ENCODE peak calls at places on chromosomes 13 and 19, in six cellular contexts. E, G, I, N, W and O are unnamed samples.

GRCh38 chr19:13172335-13173128 is 22.3 kb downstream of the IER2 start:
- DNase-seq in N (no peak), W (no peak), I (peak), E (peak), G (peak), O (peak)

GRCh38 chr19:3270908-3271307 is 46.4 kb downstream of the CELF5 start:
- DNase-seq in I (peak), E (peak), G (no peak), W (peak), N (no peak), O (peak)

GRCh38 chr19:35911173-35911572 is 3.1 kb upstream of the TYROBP start:
- DNase-seq in I (no peak), G (no peak), W (no peak), N (no peak), E (no peak), O (no peak)

GRCh38 chr19:46944918-46945628 is 74.6 kb upstream of the NPAS1 start:
- DNase-seq in I (no peak), E (peak), N (no peak), G (no peak), W (no peak), O (peak)

GRCh38 chr19:35220315-35220921 is 8.1 kb downstream of the FAM187B start:
- DNase-seq in W (no peak), N (no peak), I (peak), G (no peak), E (no peak), O (no peak)

GRCh38 chr13:112849500-112849899 is 119.5 kb upstream of the MCF2L start:
- DNase-seq in E (peak), N (no peak), W (peak), G (no peak), I (no peak), O (peak)

GRCh38 chr19:1149259-1150045 is 24.6 kb downstream of the SBNO2 start:
- DNase-seq in E (no peak), G (no peak), I (no peak), N (no peak), W (no peak), O (no peak)

GRCh38 chr19:29618871-29619270 is 12.8 kb downstream of the POP4 start:
- DNase-seq in I (no peak), G (no peak), W (no peak), N (no peak), E (no peak), O (no peak)

GRCh38 chr19:2138061-2138728 is 13.2 kb downstream of the AP3D1 start:
- DNase-seq in E (no peak), I (no peak), G (no peak), W (no peak), N (no peak), O (no peak)

GRCh38 chr19:39362682-39363657 is 20.7 kb downstream of the SAMD4B start:
- DNase-seq in I (no peak), E (peak), G (no peak), W (no peak), N (no peak), O (no peak)

GRCh38 chr13:46100191-46100877 is 4.5 kb downstream of the CPB2 start:
- DNase-seq in W (no peak), E (no peak), I (no peak), N (no peak), G (no peak), O (no peak)

GRCh38 chr19:53521373-53522202 is 16.4 kb upstream of the ZNF331 start:
- DNase-seq in E (no peak), N (no peak), G (no peak), I (no peak), W (no peak), O (no peak)

GRCh38 chr13:35978607-35979316 is 152.4 kb downstream of the DCLK1 start:
- DNase-seq in I (peak), E (peak), N (no peak), G (peak), W (peak), O (peak)

GRCh38 chr19:48854103-48854502 is 14.3 kb downstream of the PLEKHA4 start:
- DNase-seq in W (no peak), E (no peak), G (no peak), N (no peak), I (peak), O (no peak)

GRCh38 chr13:40777957-40778235 is 6.9 kb upstream of the MRPS31 start:
- DNase-seq in N (no peak), E (no peak), I (no peak), G (no peak), W (no peak), O (no peak)

GRCh38 chr13:59318320-59318930 is 845.3 kb downstream of the DIAPH3 start:
- DNase-seq in E (peak), N (peak), W (peak), I (peak), G (peak), O (peak)

GRCh38 chr19:54523403-54523802 is 20.8 kb downstream of the LAIR2 start:
- DNase-seq in G (no peak), N (peak), W (no peak), E (peak), I (no peak), O (no peak)

GRCh38 chr19:4183967-4184717 is 1.7 kb downstream of the ANKRD24 start:
- DNase-seq in N (no peak), W (no peak), E (no peak), I (no peak), G (no peak), O (no peak)

GRCh38 chr19:24166055-24166454 is 79.1 kb downstream of the ZNF254 start:
- DNase-seq in E (peak), N (no peak), I (no peak), W (no peak), G (no peak), O (no peak)

GRCh38 chr19:40284501-40285352 is at the start of gene AKT2:
- DNase-seq in I (peak), W (no peak), G (peak), N (peak), E (peak), O (peak)

DNA sequence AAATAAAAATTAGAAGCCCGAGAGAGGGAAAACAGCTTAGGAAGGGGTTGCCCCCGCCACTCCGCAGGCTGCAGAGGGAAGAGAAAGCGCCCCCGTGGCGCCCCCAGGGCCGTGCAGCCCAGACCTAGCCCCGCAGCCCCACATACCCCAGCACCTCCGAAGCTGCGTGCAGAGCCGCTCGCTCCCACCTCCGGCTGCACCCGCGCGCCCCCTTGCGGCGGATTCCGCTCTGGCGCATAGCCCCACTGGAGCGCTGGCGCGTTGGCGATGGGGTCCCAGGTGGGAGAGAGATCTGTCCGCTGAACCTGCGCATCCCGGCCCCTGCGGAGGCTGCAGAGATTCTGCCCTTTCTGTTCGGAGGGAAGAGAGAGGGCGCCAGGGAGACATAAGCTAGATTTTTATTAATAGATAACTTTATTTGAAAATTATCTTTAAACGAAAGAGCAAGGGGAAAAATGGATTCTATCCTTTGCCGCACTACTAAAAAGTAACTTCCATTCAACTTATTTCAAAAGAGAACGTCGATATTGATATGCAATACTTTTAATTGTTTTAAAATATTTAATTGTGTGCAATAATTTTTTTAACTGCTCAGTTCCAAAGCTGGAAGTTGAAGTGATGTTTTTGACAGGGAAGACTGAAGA is 11.7 kb upstream of the CLN5 start:
- DNase-seq in G (peak), I (peak), W (peak), E (peak), N (no peak), O (peak)
- TF ChIP-seq BHLHE40 in G (no peak), I (no peak), W (peak), E (no peak), N (peak), O (no peak)

GRCh38 chr19:33335446-33335845 is 33.1 kb upstream of the CEBPA start:
- DNase-seq in I (no peak), G (no peak), E (no peak), W (no peak), N (no peak), O (no peak)

GRCh38 chr19:33334271-33334670 is 31.9 kb upstream of the CEBPA start:
- DNase-seq in E (no peak), W (no peak), N (no peak), G (no peak), I (no peak), O (no peak)

GRCh38 chr19:33339750-33340029 is 33.8 kb upstream of the CEBPG start:
- DNase-seq in I (no peak), W (no peak), N (no peak), G (no peak), E (no peak), O (no peak)

GRCh38 chr19:33340991-33341390 is 32.5 kb upstream of the CEBPG start:
- DNase-seq in N (no peak), E (no peak), I (no peak), W (no peak), G (no peak), O (no peak)

GRCh38 chr19:33339016-33339749 is 34.3 kb upstream of the CEBPG start:
- DNase-seq in E (no peak), I (no peak), N (no peak), W (no peak), G (no peak), O (no peak)
- TF ChIP-seq BHLHE40 in E (no peak), I (no peak), N (no peak), W (no peak), G (no peak), O (no peak)

GRCh38 chr13:72953391-72953960 is 105.3 kb upstream of the KLF5 start:
- DNase-seq in W (no peak), E (no peak), I (no peak), G (no peak), N (no peak), O (no peak)
- TF ChIP-seq BHLHE40 in W (no peak), E (no peak), I (no peak), G (no peak), N (no peak), O (no peak)

DNA sequence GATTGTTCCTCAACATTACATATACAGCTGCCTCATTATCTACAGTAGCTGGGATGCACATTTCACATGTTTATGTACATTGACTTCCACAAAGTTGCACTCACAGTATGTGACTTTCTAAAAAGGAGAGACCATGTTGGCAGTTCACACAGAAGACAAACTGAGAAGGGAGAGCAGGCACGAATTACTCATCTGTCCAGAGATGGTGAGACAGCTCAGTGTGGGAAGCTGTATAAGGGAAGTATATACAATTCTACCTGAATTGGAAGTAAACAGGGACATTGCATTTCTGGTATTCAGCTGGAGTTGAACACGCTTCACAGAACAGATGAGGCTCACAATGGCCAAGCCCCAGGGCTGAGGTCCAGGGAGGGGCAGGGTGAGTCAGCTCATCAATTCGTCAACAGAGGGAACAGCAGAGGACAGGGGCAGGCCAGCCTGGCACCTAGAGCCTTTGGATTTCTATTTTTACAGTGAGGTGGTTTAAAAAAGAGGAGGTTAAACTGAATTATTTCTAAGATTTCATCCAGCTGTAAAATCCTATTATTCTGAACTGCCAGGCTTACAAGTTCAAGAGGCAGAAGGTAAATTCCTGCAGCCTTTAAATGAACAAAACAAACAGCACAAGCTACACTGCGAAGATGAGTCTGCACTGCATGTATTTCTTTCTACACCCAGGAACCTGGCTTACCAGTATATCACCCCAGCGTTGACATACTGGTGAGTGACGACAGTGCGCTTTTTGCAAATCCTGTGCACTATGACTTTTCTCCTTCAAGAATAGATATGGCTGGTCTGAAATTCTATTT is 9.8 kb downstream of the PARP4 start:
- DNase-seq in W (peak), I (no peak), N (no peak), G (peak), E (peak), O (no peak)
- TF ChIP-seq BHLHE40 in W (no peak), I (no peak), N (no peak), G (no peak), E (no peak), O (no peak)

DNA sequence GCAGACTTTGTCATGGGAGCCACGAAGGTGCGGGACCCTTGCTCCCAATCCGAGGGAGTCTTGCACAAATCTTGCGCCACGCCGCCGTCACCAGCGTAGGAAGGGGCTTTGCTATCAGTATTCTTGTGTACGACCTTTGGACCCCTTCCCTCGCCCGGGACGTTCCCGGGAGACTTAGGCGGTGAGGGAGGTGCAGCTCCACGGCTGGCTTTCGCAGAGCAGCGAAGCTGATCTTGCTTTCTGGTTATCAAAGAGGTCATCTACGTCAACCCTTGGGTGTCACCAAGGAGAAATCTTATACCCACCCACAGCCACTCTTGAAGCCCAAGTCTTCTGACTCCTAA is 583 bp downstream of the TECR start:
- DNase-seq in N (no peak), E (no peak), G (no peak), I (no peak), W (no peak), O (no peak)
- TF ChIP-seq BHLHE40 in N (no peak), E (no peak), G (no peak), I (no peak), W (no peak), O (no peak)

GRCh38 chr19:11091343-11092153 is 2.3 kb downstream of the LDLR start:
- DNase-seq in I (no peak), E (peak), G (peak), W (peak), N (no peak), O (no peak)
- TF ChIP-seq BHLHE40 in I (peak), E (peak), G (no peak), W (peak), N (no peak), O (no peak)

GRCh38 chr19:18780631-18781030 is 10.5 kb downstream of the COMP start:
- DNase-seq in N (no peak), G (no peak), W (no peak), E (no peak), I (no peak), O (no peak)
- TF ChIP-seq BHLHE40 in N (no peak), G (no peak), W (no peak), E (no peak), I (no peak), O (no peak)

GRCh38 chr19:21604941-21605548 is 99.6 kb downstream of the ZNF429 start:
- DNase-seq in G (no peak), I (no peak), W (no peak), N (no peak), E (no peak), O (no peak)
- TF ChIP-seq BHLHE40 in G (no peak), I (no peak), W (no peak), N (no peak), E (no peak), O (no peak)